ENCODE peak calls at places on chromosomes 5 and 9, in six cellular contexts. T, W, V, R, X and H are unnamed samples.
A peak's percentile ranks its signal among the peaks of the same experiment; 100 is the strongest.

GRCh38 chr5:128271859-128272446 is 188.4 kb downstream of the SLC12A2 start:
- DNase-seq in T (no peak), W (no peak), V (no peak), R (no peak), X (no peak), H (no peak)

GRCh38 chr5:151738125-151738848 is 20.1 kb downstream of the ATOX1 start:
- DNase-seq in T (no peak), W (no peak), V (no peak), R (no peak), X (peak; percentile 24), H (no peak)

GRCh38 chr9:84851935-84852585 is 182.5 kb downstream of the NTRK2 start:
- DNase-seq in T (no peak), W (peak; percentile 87), V (no peak), R (no peak), X (peak; percentile 28), H (no peak)

GRCh38 chr5:77683171-77683732 is 44.7 kb upstream of the OTP start:
- DNase-seq in T (no peak), W (no peak), V (no peak), R (no peak), X (no peak), H (no peak)

GRCh38 chr9:89515416-89515815 is 17.5 kb upstream of the SEMA4D start:
- DNase-seq in T (no peak), W (no peak), V (no peak), R (no peak), X (no peak), H (no peak)

GRCh38 chr5:178467261-178468195 is 122.7 kb downstream of the COL23A1 start:
- DNase-seq in T (no peak), W (no peak), V (no peak), R (no peak), X (no peak), H (peak; percentile 74)

GRCh38 chr5:141567513-141568117 is 51.2 kb downstream of the DIAPH1 start:
- DNase-seq in T (no peak), W (peak; percentile 39), V (no peak), R (no peak), X (no peak), H (no peak)

GRCh38 chr9:135085830-135086546 is 1.5 kb upstream of the OLFM1 start:
- DNase-seq in T (peak; percentile 88), W (peak; percentile 92), V (no peak), R (no peak), X (peak; percentile 86), H (peak; percentile 87)

GRCh38 chr5:74454263-74455030 is 186.1 kb downstream of the ENC1 start:
- DNase-seq in T (no peak), W (no peak), V (no peak), R (no peak), X (no peak), H (no peak)

GRCh38 chr5:33311893-33312292 is 128.9 kb upstream of the TARS1 start:
- DNase-seq in T (no peak), W (no peak), V (no peak), R (no peak), X (no peak), H (no peak)

GRCh38 chr5:67244345-67244793 is 47.8 kb upstream of the CD180 start:
- DNase-seq in T (no peak), W (no peak), V (no peak), R (no peak), X (no peak), H (no peak)

GRCh38 chr5:111068208-111068607 is 3.3 kb upstream of the TSLP start:
- DNase-seq in T (no peak), W (no peak), V (no peak), R (no peak), X (no peak), H (no peak)

GRCh38 chr9:134585021-134585561 is 56.5 kb upstream of the COL5A1 start:
- DNase-seq in T (peak; percentile 17), W (no peak), V (no peak), R (no peak), X (no peak), H (no peak)

GRCh38 chr9:107727113-107727780 is 237.7 kb upstream of the KLF4 start:
- DNase-seq in T (no peak), W (no peak), V (no peak), R (no peak), X (no peak), H (no peak)

GRCh38 chr5:42756630-42757601 is at the start of gene CCDC152:
- DNase-seq in T (peak; percentile 52), W (peak; percentile 58), V (peak; percentile 40), R (peak; percentile 14), X (peak; percentile 20), H (peak; percentile 37)

GRCh38 chr9:92664394-92665152 is 5.4 kb downstream of the IPPK start:
- DNase-seq in T (no peak), W (no peak), V (no peak), R (no peak), X (no peak), H (no peak)

GRCh38 chr5:134247411-134247810 is 21.5 kb upstream of the PPP2CA start:
- DNase-seq in T (no peak), W (no peak), V (no peak), R (no peak), X (no peak), H (no peak)

GRCh38 chr9:100355561-100355960 is 2.8 kb upstream of the TEX10 start:
- DNase-seq in T (no peak), W (no peak), V (no peak), R (no peak), X (no peak), H (no peak)

GRCh38 chr9:93303258-93303771 is 119.4 kb downstream of the WNK2 start:
- DNase-seq in T (no peak), W (no peak), V (no peak), R (no peak), X (no peak), H (no peak)

GRCh38 chr9:96565684-96566360 is 53.8 kb downstream of the CDC14B start:
- DNase-seq in T (no peak), W (peak; percentile 7), V (no peak), R (no peak), X (no peak), H (no peak)

GRCh38 chr9:126965541-126966428 is 51.2 kb downstream of the RALGPS1 start:
- DNase-seq in T (peak; percentile 67), W (peak; percentile 67), V (peak; percentile 39), R (peak; percentile 16), X (peak; percentile 49), H (peak; percentile 65)

GRCh38 chr5:142905375-142905774 is 135.2 kb downstream of the ARHGAP26 start:
- DNase-seq in T (no peak), W (no peak), V (no peak), R (no peak), X (no peak), H (no peak)

GRCh38 chr9:86652696-86653095 is 294.6 kb downstream of the GAS1 start:
- DNase-seq in T (no peak), W (no peak), V (no peak), R (no peak), X (no peak), H (no peak)

GRCh38 chr5:130189961-130190360 is 285.7 kb downstream of the CHSY3 start:
- DNase-seq in T (no peak), W (no peak), V (no peak), R (no peak), X (no peak), H (no peak)

GRCh38 chr5:34656700-34657549 is 797 bp downstream of the RAI14 start:
- DNase-seq in T (peak; percentile 40), W (peak; percentile 43), V (no peak), R (no peak), X (peak; percentile 45), H (no peak)

GRCh38 chr5:142325677-142326479 is 1.1 kb upstream of the SPRY4 start:
- DNase-seq in T (no peak), W (peak; percentile 84), V (no peak), R (no peak), X (peak; percentile 26), H (peak; percentile 81)

GRCh38 chr9:112157087-112157486 is 18.0 kb downstream of the SUSD1 start:
- DNase-seq in T (no peak), W (no peak), V (no peak), R (no peak), X (no peak), H (no peak)

GRCh38 chr9:4866239-4866969 is 73.7 kb downstream of the RCL1 start:
- DNase-seq in T (no peak), W (no peak), V (no peak), R (no peak), X (no peak), H (no peak)

GRCh38 chr9:116860509-116861120 is 173.5 kb downstream of the TRIM32 start:
- DNase-seq in T (peak; percentile 72), W (peak; percentile 85), V (no peak), R (no peak), X (peak; percentile 19), H (peak; percentile 64)

GRCh38 chr9:130186839-130187522 is 14.8 kb downstream of the NCS1 start:
- DNase-seq in T (no peak), W (peak; percentile 61), V (no peak), R (no peak), X (peak; percentile 70), H (no peak)

GRCh38 chr9:34591091-34591910 is 1.8 kb upstream of the CNTFR start:
- DNase-seq in T (peak; percentile 93), W (peak; percentile 93), V (peak; percentile 70), R (peak; percentile 72), X (peak; percentile 88), H (peak; percentile 93)

GRCh38 chr9:117704024-117704575 is at the start of gene TLR4:
- DNase-seq in T (peak; percentile 55), W (peak; percentile 17), V (no peak), R (no peak), X (peak; percentile 51), H (peak; percentile 79)

GRCh38 chr5:179345429-179346321 is at the start of gene ADAMTS2:
- DNase-seq in T (peak; percentile 64), W (peak; percentile 88), V (no peak), R (no peak), X (peak; percentile 79), H (peak; percentile 78)